ENCODE peak calls at places on chromosomes 6 and 20, in six cellular contexts. One of them, this sample, is unnamed.
A peak's percentile ranks its signal among the peaks of the same experiment; 100 is the strongest.

GRCh38 chr6:31058128-31058894 is 48.0 kb downstream of the MUC22 start:
- DNase-seq in GM23338: peak; percentile 36
- DNase-seq in HepG2: peak; percentile 61
- DNase-seq in psoas muscle: no peak
- DNase-seq in thyroid gland: no peak
- DNase-seq in neuronal stem cell: peak; percentile 59
- DNase-seq in this sample: no peak

GRCh38 chr20:21237956-21238355 is 65.2 kb upstream of the XRN2 start:
- DNase-seq in HepG2: no peak
- DNase-seq in psoas muscle: no peak
- DNase-seq in neuronal stem cell: no peak
- DNase-seq in GM23338: no peak
- DNase-seq in thyroid gland: no peak
- DNase-seq in this sample: no peak

GRCh38 chr6:158259845-158260244 is 52.4 kb upstream of the TULP4 start:
- DNase-seq in neuronal stem cell: no peak
- DNase-seq in psoas muscle: no peak
- DNase-seq in GM23338: no peak
- DNase-seq in HepG2: no peak
- DNase-seq in thyroid gland: no peak
- DNase-seq in this sample: no peak

GRCh38 chr6:99590728-99591672 is 15.6 kb upstream of the PRDM13 start:
- DNase-seq in neuronal stem cell: no peak
- DNase-seq in HepG2: no peak
- DNase-seq in GM23338: peak; percentile 72
- DNase-seq in thyroid gland: no peak
- DNase-seq in psoas muscle: peak; percentile 53
- DNase-seq in this sample: no peak

GRCh38 chr6:169787797-169788196 is 36.4 kb downstream of the ERMARD start:
- DNase-seq in neuronal stem cell: no peak
- DNase-seq in HepG2: no peak
- DNase-seq in psoas muscle: no peak
- DNase-seq in GM23338: no peak
- DNase-seq in thyroid gland: no peak
- DNase-seq in this sample: peak; percentile 7

GRCh38 chr20:6767536-6768227 is at the start of gene BMP2:
- DNase-seq in GM23338: peak; percentile 61
- DNase-seq in psoas muscle: peak; percentile 74
- DNase-seq in thyroid gland: peak; percentile 71
- DNase-seq in HepG2: no peak
- DNase-seq in neuronal stem cell: peak; percentile 68
- DNase-seq in this sample: peak; percentile 87

GRCh38 chr6:39153766-39154397 is 38.9 kb upstream of the SAYSD1 start:
- DNase-seq in thyroid gland: no peak
- DNase-seq in neuronal stem cell: no peak
- DNase-seq in GM23338: no peak
- DNase-seq in psoas muscle: no peak
- DNase-seq in HepG2: no peak
- DNase-seq in this sample: no peak

GRCh38 chr6:72636215-72636614 is 14.4 kb downstream of the KCNQ5 start:
- DNase-seq in psoas muscle: no peak
- DNase-seq in HepG2: no peak
- DNase-seq in thyroid gland: no peak
- DNase-seq in GM23338: no peak
- DNase-seq in neuronal stem cell: no peak
- DNase-seq in this sample: no peak

GRCh38 chr6:117352466-117353081 is 73.2 kb downstream of the ROS1 start:
- DNase-seq in GM23338: peak; percentile 53
- DNase-seq in psoas muscle: no peak
- DNase-seq in thyroid gland: no peak
- DNase-seq in neuronal stem cell: no peak
- DNase-seq in HepG2: peak; percentile 29
- DNase-seq in this sample: no peak

GRCh38 chr20:57664924-57665588 is 44.8 kb downstream of the PMEPA1 start:
- DNase-seq in HepG2: no peak
- DNase-seq in psoas muscle: peak; percentile 34
- DNase-seq in neuronal stem cell: no peak
- DNase-seq in GM23338: no peak
- DNase-seq in thyroid gland: peak; percentile 1
- DNase-seq in this sample: peak; percentile 64

GRCh38 chr6:30481213-30481964 is 7.9 kb upstream of the HLA-E start:
- DNase-seq in neuronal stem cell: no peak
- DNase-seq in thyroid gland: no peak
- DNase-seq in psoas muscle: no peak
- DNase-seq in HepG2: no peak
- DNase-seq in GM23338: peak; percentile 55
- DNase-seq in this sample: no peak

GRCh38 chr20:913306-913849 is 2.8 kb downstream of the ANGPT4 start:
- DNase-seq in thyroid gland: no peak
- DNase-seq in HepG2: no peak
- DNase-seq in GM23338: no peak
- DNase-seq in neuronal stem cell: no peak
- DNase-seq in psoas muscle: no peak
- DNase-seq in this sample: no peak

GRCh38 chr20:62323980-62324906 is 21.4 kb downstream of the ADRM1 start:
- DNase-seq in neuronal stem cell: no peak
- DNase-seq in GM23338: no peak
- DNase-seq in thyroid gland: no peak
- DNase-seq in HepG2: no peak
- DNase-seq in psoas muscle: no peak
- DNase-seq in this sample: no peak

GRCh38 chr20:62322428-62323073 is 19.8 kb downstream of the ADRM1 start:
- DNase-seq in neuronal stem cell: no peak
- DNase-seq in psoas muscle: no peak
- DNase-seq in GM23338: no peak
- DNase-seq in thyroid gland: no peak
- DNase-seq in HepG2: no peak
- DNase-seq in this sample: no peak

GRCh38 chr20:62321978-62322377 is 19.2 kb downstream of the ADRM1 start:
- DNase-seq in psoas muscle: no peak
- DNase-seq in HepG2: no peak
- DNase-seq in GM23338: no peak
- DNase-seq in neuronal stem cell: no peak
- DNase-seq in thyroid gland: no peak
- DNase-seq in this sample: no peak

GRCh38 chr20:62321521-62321948 is 18.7 kb downstream of the ADRM1 start:
- DNase-seq in thyroid gland: no peak
- DNase-seq in neuronal stem cell: no peak
- DNase-seq in psoas muscle: no peak
- DNase-seq in HepG2: no peak
- DNase-seq in GM23338: peak; percentile 62
- DNase-seq in this sample: no peak

GRCh38 chr20:62323146-62323979 is 20.6 kb downstream of the ADRM1 start:
- DNase-seq in GM23338: no peak
- DNase-seq in psoas muscle: no peak
- DNase-seq in neuronal stem cell: no peak
- DNase-seq in HepG2: no peak
- DNase-seq in thyroid gland: no peak
- DNase-seq in this sample: no peak
- H3K36me3 ChIP-seq in GM23338: peaks cover 29% of the 10 kb centered on the region
- H3K36me3 ChIP-seq in psoas muscle: no peaks in the 10 kb centered on the region
- H3K36me3 ChIP-seq in neuronal stem cell: peaks cover 74% of the 10 kb centered on the region
- H3K36me3 ChIP-seq in HepG2: peaks cover 78% of the 10 kb centered on the region
- H3K36me3 ChIP-seq in thyroid gland: peaks cover 75% of the 10 kb centered on the region
- H3K36me3 ChIP-seq in this sample: peaks cover 19% of the 10 kb centered on the region

GRCh38 chr6:71395731-71396409 is 107.3 kb downstream of the OGFRL1 start:
- DNase-seq in GM23338: no peak
- DNase-seq in psoas muscle: no peak
- DNase-seq in neuronal stem cell: no peak
- DNase-seq in HepG2: no peak
- DNase-seq in thyroid gland: no peak
- DNase-seq in this sample: no peak
- H3K4me1 ChIP-seq in GM23338: peaks cover 3% of the 10 kb centered on the region
- H3K4me1 ChIP-seq in psoas muscle: peaks cover 73% of the 10 kb centered on the region
- H3K4me1 ChIP-seq in neuronal stem cell: peaks cover 6% of the 10 kb centered on the region
- H3K4me1 ChIP-seq in HepG2: no peaks in the 10 kb centered on the region
- H3K4me1 ChIP-seq in thyroid gland: peaks cover 52% of the 10 kb centered on the region
- H3K4me1 ChIP-seq in this sample: peaks cover 13% of the 10 kb centered on the region

GRCh38 chr20:64225828-64226598 is 29.5 kb upstream of the PCMTD2 start:
- DNase-seq in neuronal stem cell: no peak
- DNase-seq in GM23338: no peak
- DNase-seq in psoas muscle: no peak
- DNase-seq in HepG2: no peak
- DNase-seq in thyroid gland: no peak
- DNase-seq in this sample: no peak
- H3K4me3 ChIP-seq in neuronal stem cell: no peak overlapping the region
- H3K4me3 ChIP-seq in GM23338: no peak overlapping the region
- H3K4me3 ChIP-seq in psoas muscle: no peak overlapping the region
- H3K4me3 ChIP-seq in HepG2: no peak overlapping the region
- H3K4me3 ChIP-seq in thyroid gland: no peak overlapping the region
- H3K4me3 ChIP-seq in this sample: no peak overlapping the region

GRCh38 chr20:35473684-35474083 is 18.3 kb downstream of the CEP250 start:
- DNase-seq in thyroid gland: no peak
- DNase-seq in GM23338: no peak
- DNase-seq in HepG2: no peak
- DNase-seq in neuronal stem cell: no peak
- DNase-seq in psoas muscle: no peak
- DNase-seq in this sample: no peak

GRCh38 chr20:35479798-35480197 is 24.4 kb downstream of the CEP250 start:
- DNase-seq in thyroid gland: no peak
- DNase-seq in GM23338: no peak
- DNase-seq in HepG2: no peak
- DNase-seq in psoas muscle: no peak
- DNase-seq in neuronal stem cell: no peak
- DNase-seq in this sample: no peak

GRCh38 chr20:35474504-35474903 is 19.1 kb downstream of the CEP250 start:
- DNase-seq in thyroid gland: no peak
- DNase-seq in GM23338: no peak
- DNase-seq in HepG2: peak; percentile 62
- DNase-seq in neuronal stem cell: no peak
- DNase-seq in psoas muscle: no peak
- DNase-seq in this sample: no peak

GRCh38 chr20:35478804-35479472 is 23.5 kb downstream of the CEP250 start:
- DNase-seq in psoas muscle: no peak
- DNase-seq in HepG2: peak; percentile 77
- DNase-seq in neuronal stem cell: no peak
- DNase-seq in thyroid gland: peak; percentile 59
- DNase-seq in GM23338: peak; percentile 50
- DNase-seq in this sample: no peak

GRCh38 chr20:35476288-35476687 is 20.9 kb downstream of the CEP250 start:
- DNase-seq in thyroid gland: no peak
- DNase-seq in GM23338: no peak
- DNase-seq in HepG2: no peak
- DNase-seq in psoas muscle: no peak
- DNase-seq in neuronal stem cell: no peak
- DNase-seq in this sample: no peak
- H3K36me3 ChIP-seq in thyroid gland: peaks cover 54% of the 10 kb centered on the region
- H3K36me3 ChIP-seq in GM23338: peaks cover 42% of the 10 kb centered on the region
- H3K36me3 ChIP-seq in HepG2: peaks cover 88% of the 10 kb centered on the region
- H3K36me3 ChIP-seq in psoas muscle: peaks cover 21% of the 10 kb centered on the region
- H3K36me3 ChIP-seq in neuronal stem cell: peaks cover 98% of the 10 kb centered on the region
- H3K36me3 ChIP-seq in this sample: peaks cover 32% of the 10 kb centered on the region

GRCh38 chr6:52533491-52533890 is 43.4 kb downstream of the TRAM2 start:
- DNase-seq in HepG2: no peak
- DNase-seq in thyroid gland: no peak
- DNase-seq in GM23338: no peak
- DNase-seq in psoas muscle: no peak
- DNase-seq in neuronal stem cell: no peak
- DNase-seq in this sample: no peak

GRCh38 chr6:52534363-52534762 is 42.5 kb downstream of the TRAM2 start:
- DNase-seq in neuronal stem cell: no peak
- DNase-seq in GM23338: no peak
- DNase-seq in psoas muscle: no peak
- DNase-seq in HepG2: no peak
- DNase-seq in thyroid gland: no peak
- DNase-seq in this sample: no peak

GRCh38 chr6:52535711-52536423 is 41.0 kb downstream of the TRAM2 start:
- DNase-seq in HepG2: no peak
- DNase-seq in thyroid gland: no peak
- DNase-seq in GM23338: peak; percentile 33
- DNase-seq in psoas muscle: no peak
- DNase-seq in neuronal stem cell: no peak
- DNase-seq in this sample: no peak

GRCh38 chr6:52536424-52536916 is 40.4 kb downstream of the TRAM2 start:
- DNase-seq in neuronal stem cell: no peak
- DNase-seq in HepG2: no peak
- DNase-seq in psoas muscle: no peak
- DNase-seq in GM23338: no peak
- DNase-seq in thyroid gland: no peak
- DNase-seq in this sample: no peak

DNA sequence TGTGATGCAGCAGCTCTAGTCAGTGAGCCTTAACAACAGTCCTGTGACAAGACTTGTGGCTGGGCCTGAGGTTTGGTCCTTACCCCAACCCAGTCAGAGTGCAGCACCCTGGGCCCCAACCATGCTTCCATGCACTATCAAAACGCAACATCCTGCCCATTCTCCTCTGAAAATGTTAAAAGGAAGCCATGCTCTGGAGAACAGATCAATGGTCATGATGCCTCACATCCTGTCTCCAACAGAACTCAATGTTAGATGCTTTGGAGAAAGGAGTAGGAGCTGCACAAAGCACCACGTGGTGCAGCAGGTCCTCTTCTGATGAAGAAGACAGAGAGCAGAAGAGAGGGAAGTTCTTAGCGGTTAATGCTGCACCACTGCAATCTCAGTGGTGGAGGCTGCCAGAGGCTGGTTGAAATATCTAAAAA is 41.9 kb downstream of the TRAM2 start:
- DNase-seq in psoas muscle: no peak
- DNase-seq in GM23338: no peak
- DNase-seq in thyroid gland: no peak
- DNase-seq in HepG2: no peak
- DNase-seq in neuronal stem cell: no peak
- DNase-seq in this sample: no peak
- H3K4me1 ChIP-seq in psoas muscle: peaks cover 4% of the 10 kb centered on the region
- H3K4me1 ChIP-seq in GM23338: peaks cover 14% of the 10 kb centered on the region
- H3K4me1 ChIP-seq in thyroid gland: peaks cover 7% of the 10 kb centered on the region
- H3K4me1 ChIP-seq in HepG2: peaks cover 38% of the 10 kb centered on the region
- H3K4me1 ChIP-seq in neuronal stem cell: no peaks in the 10 kb centered on the region
- H3K4me1 ChIP-seq in this sample: peaks cover 11% of the 10 kb centered on the region

This sample was measured in aorta.